ENCODE peak calls at places on chromosomes 13 and 19, in ten cellular contexts. J, G, L, F, Y, T, C, E, H and X are unnamed samples.
A peak's percentile ranks its signal among the peaks of the same experiment; 100 is the strongest.

GRCh38 chr19:35352448-35353304 is 5.0 kb downstream of the FFAR1 start:
- DNase-seq in H (no peak), E (peak; percentile 78), C (peak; percentile 79), G (peak; percentile 64), J (peak; percentile 81), T (peak; percentile 84), F (peak; percentile 79), L (no peak), Y (peak; percentile 90), X (no peak)

GRCh38 chr19:54436031-54436523 is 12.9 kb upstream of the LENG8 start:
- DNase-seq in Y (no peak), C (no peak), E (peak; percentile 53), G (no peak), F (no peak), J (no peak), H (no peak), L (no peak), T (no peak), X (no peak)

GRCh38 chr13:51015973-51016372 is 95.1 kb downstream of the C13orf42 start:
- DNase-seq in G (no peak), H (no peak), J (no peak), C (no peak), E (no peak), F (no peak), T (no peak), Y (no peak), L (no peak), X (no peak)

GRCh38 chr13:102606537-102607309 is 9.9 kb downstream of the TPP2 start:
- DNase-seq in E (no peak), Y (no peak), L (no peak), J (no peak), G (no peak), T (no peak), C (no peak), H (no peak), F (no peak), X (no peak)

GRCh38 chr19:3227054-3227626 is 2.7 kb downstream of the CELF5 start:
- DNase-seq in H (no peak), C (no peak), E (no peak), T (no peak), J (no peak), Y (no peak), G (no peak), L (no peak), F (no peak), X (no peak)

GRCh38 chr19:4343056-4343844 is at the start of gene MPND:
- DNase-seq in T (peak; percentile 97), J (peak; percentile 95), E (peak; percentile 91), H (peak; percentile 63), G (peak; percentile 64), C (peak; percentile 95), Y (peak; percentile 99), F (peak; percentile 86), L (peak; percentile 87), X (no peak)

GRCh38 chr13:30053904-30054303 is 203.5 kb upstream of the UBL3 start:
- DNase-seq in H (no peak), C (no peak), E (no peak), Y (no peak), F (no peak), G (no peak), L (no peak), J (no peak), T (no peak), X (no peak)

GRCh38 chr13:102798653-102799543 is at the start of the genes BIVM and POGLUT2:
- DNase-seq in E (peak; percentile 90), T (peak; percentile 94), Y (peak; percentile 88), L (peak; percentile 90), G (peak; percentile 91), F (peak; percentile 94), H (peak; percentile 18), J (peak; percentile 96), C (peak; percentile 91), X (no peak)

GRCh38 chr13:48596128-48596429 is 57.6 kb upstream of the CYSLTR2 start:
- DNase-seq in F (no peak), E (no peak), L (no peak), Y (no peak), H (no peak), C (no peak), G (no peak), T (no peak), J (no peak), X (no peak)

GRCh38 chr19:58037927-58038687 is 4.3 kb downstream of the ZSCAN1 start:
- DNase-seq in T (no peak), G (no peak), J (no peak), C (no peak), E (no peak), H (no peak), Y (no peak), F (no peak), L (no peak), X (no peak)

GRCh38 chr13:27367570-27367969 is 56.8 kb upstream of the GTF3A start:
- DNase-seq in H (no peak), T (no peak), F (no peak), G (no peak), J (no peak), E (no peak), Y (no peak), L (no peak), C (no peak), X (no peak)
- TF ChIP-seq POLR2A in H (no peak), T (no peak), F (no peak), G (no peak), J (no peak), E (no peak), Y (no peak), L (no peak), C (no peak), X (no peak)

GRCh38 chr19:49791776-49792445 is 21.2 kb downstream of the FUZ start:
- DNase-seq in E (no peak), J (no peak), C (no peak), F (no peak), Y (no peak), T (peak; percentile 40), G (no peak), L (no peak), H (no peak), X (no peak)
- H3K36me3 ChIP-seq in E (no peaks in the 10 kb centered on the region), J (peaks cover 46% of the 10 kb centered on the region), C (peaks cover 62% of the 10 kb centered on the region), F (peaks cover 68% of the 10 kb centered on the region), Y (peaks cover 87% of the 10 kb centered on the region), T (peaks cover 81% of the 10 kb centered on the region), G (peaks cover 65% of the 10 kb centered on the region), L (no peaks in the 10 kb centered on the region), H (peaks cover 96% of the 10 kb centered on the region), X (peaks cover 4% of the 10 kb centered on the region)

GRCh38 chr19:5600797-5601196 is 21.8 kb downstream of the SAFB2 start:
- DNase-seq in J (no peak), E (no peak), F (no peak), L (no peak), H (no peak), C (no peak), T (no peak), G (no peak), Y (no peak), X (no peak)
- TF ChIP-seq POLR2A in J (no peak), E (no peak), F (no peak), L (no peak), H (no peak), C (no peak), T (no peak), G (no peak), Y (no peak), X (no peak)

DNA sequence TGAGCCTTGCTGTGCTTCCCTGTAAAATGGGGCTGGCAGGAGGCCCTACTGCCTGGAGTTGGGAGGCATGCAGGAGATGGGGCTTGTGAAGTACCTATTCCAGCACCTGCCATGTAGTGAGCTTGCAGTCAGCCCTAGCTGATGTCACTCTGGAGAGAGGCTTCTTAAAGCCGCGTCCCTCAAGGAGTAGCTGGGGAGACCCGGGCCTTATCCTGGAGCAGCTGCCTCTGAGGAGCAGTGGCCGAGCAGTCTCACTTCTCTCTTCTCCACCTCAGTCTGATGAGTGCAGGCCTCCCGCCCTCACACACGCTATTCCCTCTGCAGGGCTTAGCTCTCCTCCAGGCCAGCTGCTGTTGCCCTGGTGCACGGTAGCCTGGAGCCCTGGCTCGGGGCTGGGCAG is 18.0 kb downstream of the CLASRP start:
- DNase-seq in T (no peak), C (no peak), G (no peak), E (no peak), F (no peak), L (no peak), H (no peak), J (no peak), Y (no peak), X (no peak)
- H3K36me3 ChIP-seq in T (peaks cover 99% of the 10 kb centered on the region), C (peaks cover 90% of the 10 kb centered on the region), G (peaks cover 84% of the 10 kb centered on the region), E (no peaks in the 10 kb centered on the region), F (peaks cover 95% of the 10 kb centered on the region), L (no peaks in the 10 kb centered on the region), H (peaks cover 100% of the 10 kb centered on the region), J (peaks cover 89% of the 10 kb centered on the region), Y (peaks cover 100% of the 10 kb centered on the region), X (peaks cover 97% of the 10 kb centered on the region)

DNA sequence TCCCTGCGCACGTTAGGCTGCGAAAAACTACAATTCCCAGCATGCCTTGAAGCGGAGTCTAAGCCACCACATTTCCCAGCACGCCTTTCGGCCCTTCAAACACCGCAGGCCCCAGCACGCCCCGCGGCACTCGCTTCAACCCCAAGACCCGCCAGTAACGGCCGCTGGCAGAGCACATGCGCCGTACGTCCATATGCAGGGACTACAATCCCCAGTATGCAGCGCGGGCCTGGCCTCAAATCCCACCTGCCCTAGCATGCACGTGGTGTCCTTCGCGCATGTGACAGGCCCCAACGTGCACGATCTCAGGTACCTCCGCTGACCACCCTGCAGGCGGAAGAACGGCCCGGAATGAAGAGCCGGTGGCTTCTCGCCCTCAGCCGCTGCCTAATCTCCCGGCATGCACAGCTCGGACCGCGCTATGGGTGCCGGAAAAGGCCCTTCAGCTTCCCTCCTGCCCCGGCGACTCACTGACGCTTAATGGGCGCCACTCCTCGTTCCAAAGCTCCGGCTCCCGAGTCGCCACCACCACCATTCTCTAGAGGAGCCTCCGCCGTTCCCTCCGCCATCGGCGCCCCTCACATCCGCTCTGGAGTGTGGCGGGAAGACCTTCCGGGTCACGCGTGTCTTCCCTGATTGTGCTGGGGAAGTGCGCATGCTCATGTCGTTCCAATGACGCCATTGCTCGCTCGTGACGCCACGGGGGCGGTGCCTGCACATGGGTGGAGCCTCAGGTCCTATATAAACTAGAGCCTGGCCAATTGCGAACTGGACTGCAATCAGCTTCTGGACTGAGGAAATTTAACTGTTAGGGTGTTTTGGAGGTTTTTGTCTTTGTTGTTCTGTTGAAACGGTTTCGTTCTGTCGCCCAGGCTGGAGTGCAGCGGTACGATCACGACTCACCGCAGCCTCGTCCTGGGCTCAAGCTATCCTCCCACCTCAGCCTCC is at the start of gene DUS3L:
- DNase-seq in C (peak; percentile 98), E (peak; percentile 97), F (peak; percentile 98), T (peak; percentile 99), H (peak; percentile 92), G (peak; percentile 98), Y (peak; percentile 98), L (peak; percentile 96), J (peak; percentile 99), X (peak; percentile 98)
- TF ChIP-seq POLR2A in C (peak; percentile 90), E (peak; percentile 64), F (peak; percentile 79), T (peak; percentile 59), H (no peak), G (peak; percentile 89), Y (no peak), L (peak; percentile 68), J (peak; percentile 63), X (no peak)

DNA sequence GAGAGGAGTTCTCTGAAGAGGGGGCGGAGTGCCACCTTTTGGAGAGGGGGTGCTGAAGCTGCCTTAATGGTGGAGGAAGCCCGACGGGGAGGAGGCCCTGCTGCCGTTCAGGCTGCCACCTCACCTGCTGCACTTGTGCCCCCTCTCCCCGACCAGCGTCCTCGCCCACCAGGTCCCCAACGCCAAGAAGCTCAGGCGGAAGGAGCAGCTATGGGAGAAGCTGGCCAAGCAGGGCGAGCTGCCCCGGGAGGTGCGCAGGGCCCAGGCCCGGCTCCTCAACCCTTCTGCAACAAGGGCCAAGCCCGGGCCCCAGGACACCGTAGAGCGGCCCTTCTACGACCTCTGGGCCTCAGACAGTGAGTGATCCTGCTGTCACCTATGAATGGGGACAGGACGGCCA is 5.4 kb downstream of the NOP53 start:
- DNase-seq in G (no peak), T (no peak), C (no peak), H (no peak), J (no peak), F (no peak), L (no peak), Y (no peak), E (no peak), X (no peak)
- H3K36me3 ChIP-seq in G (peaks cover 64% of the 10 kb centered on the region), T (peaks cover 93% of the 10 kb centered on the region), C (peaks cover 72% of the 10 kb centered on the region), H (peaks cover 93% of the 10 kb centered on the region), J (peaks cover 77% of the 10 kb centered on the region), F (peaks cover 83% of the 10 kb centered on the region), L (no peaks in the 10 kb centered on the region), Y (peaks cover 87% of the 10 kb centered on the region), E (no peaks in the 10 kb centered on the region), X (no peaks in the 10 kb centered on the region)